ENCODE peak calls at places on chromosomes 11 and 22, in five cellular contexts. One of them, this sample, is unnamed.

GRCh38 chr22:19527321-19527721 is 3.1 kb upstream of the CLDN5 start:
- DNase-seq in tibial nerve: no peak
- DNase-seq in naive thymus-derived CD4-positive, alpha-beta T cell: no peak
- DNase-seq in body of pancreas: no peak
- DNase-seq in colonic mucosa: no peak
- DNase-seq in this sample: no peak

GRCh38 chr11:205221-206001 is 1.8 kb downstream of the BET1L start:
- DNase-seq in tibial nerve: no peak
- DNase-seq in naive thymus-derived CD4-positive, alpha-beta T cell: no peak
- DNase-seq in body of pancreas: no peak
- DNase-seq in colonic mucosa: peak; percentile 17
- DNase-seq in this sample: no peak

GRCh38 chr11:27874998-27875397 is 174.7 kb upstream of the BDNF start:
- DNase-seq in tibial nerve: no peak
- DNase-seq in naive thymus-derived CD4-positive, alpha-beta T cell: no peak
- DNase-seq in body of pancreas: no peak
- DNase-seq in colonic mucosa: no peak
- DNase-seq in this sample: no peak

GRCh38 chr11:61545341-61545740 is 35.5 kb downstream of the SYT7 start:
- DNase-seq in tibial nerve: no peak
- DNase-seq in naive thymus-derived CD4-positive, alpha-beta T cell: no peak
- DNase-seq in body of pancreas: no peak
- DNase-seq in colonic mucosa: no peak
- DNase-seq in this sample: no peak

GRCh38 chr11:78226684-78227680 is 38.3 kb downstream of the USP35 start:
- DNase-seq in tibial nerve: no peak
- DNase-seq in naive thymus-derived CD4-positive, alpha-beta T cell: no peak
- DNase-seq in body of pancreas: no peak
- DNase-seq in colonic mucosa: no peak
- DNase-seq in this sample: no peak

GRCh38 chr11:28518825-28519224 is 410.6 kb downstream of the METTL15 start:
- DNase-seq in tibial nerve: no peak
- DNase-seq in naive thymus-derived CD4-positive, alpha-beta T cell: no peak
- DNase-seq in body of pancreas: no peak
- DNase-seq in colonic mucosa: no peak
- DNase-seq in this sample: no peak

GRCh38 chr11:34523053-34523452 is 9.5 kb upstream of the ELF5 start:
- DNase-seq in tibial nerve: no peak
- DNase-seq in naive thymus-derived CD4-positive, alpha-beta T cell: no peak
- DNase-seq in body of pancreas: no peak
- DNase-seq in colonic mucosa: no peak
- DNase-seq in this sample: no peak

GRCh38 chr22:22753526-22754267 is 109.3 kb downstream of the GGTLC2 start:
- DNase-seq in tibial nerve: no peak
- DNase-seq in naive thymus-derived CD4-positive, alpha-beta T cell: peak; percentile 75
- DNase-seq in body of pancreas: peak; percentile 68
- DNase-seq in colonic mucosa: peak; percentile 82
- DNase-seq in this sample: no peak

GRCh38 chr22:37930270-37930951 is 23.0 kb downstream of the C22orf23 start:
- DNase-seq in tibial nerve: no peak
- DNase-seq in naive thymus-derived CD4-positive, alpha-beta T cell: no peak
- DNase-seq in body of pancreas: peak; percentile 58
- DNase-seq in colonic mucosa: no peak
- DNase-seq in this sample: no peak

GRCh38 chr22:43197271-43197941 is 10.5 kb upstream of the TTLL12 start:
- DNase-seq in tibial nerve: no peak
- DNase-seq in naive thymus-derived CD4-positive, alpha-beta T cell: no peak
- DNase-seq in body of pancreas: no peak
- DNase-seq in colonic mucosa: no peak
- DNase-seq in this sample: no peak

GRCh38 chr11:27397619-27398412 is 34.8 kb upstream of the CCDC34 start:
- DNase-seq in tibial nerve: no peak
- DNase-seq in naive thymus-derived CD4-positive, alpha-beta T cell: no peak
- DNase-seq in body of pancreas: no peak
- DNase-seq in colonic mucosa: no peak
- DNase-seq in this sample: no peak

GRCh38 chr11:78081583-78081982 is 1.9 kb upstream of the NDUFC2 start:
- DNase-seq in tibial nerve: no peak
- DNase-seq in naive thymus-derived CD4-positive, alpha-beta T cell: no peak
- DNase-seq in body of pancreas: no peak
- DNase-seq in colonic mucosa: no peak
- DNase-seq in this sample: no peak

GRCh38 chr22:24583221-24583971 is 9.5 kb downstream of the LRRC75B start:
- DNase-seq in tibial nerve: no peak
- DNase-seq in naive thymus-derived CD4-positive, alpha-beta T cell: no peak
- DNase-seq in body of pancreas: peak; percentile 64
- DNase-seq in colonic mucosa: no peak
- DNase-seq in this sample: no peak

GRCh38 chr11:66337103-66337899 is 1.1 kb upstream of the RIN1 start:
- DNase-seq in tibial nerve: no peak
- DNase-seq in naive thymus-derived CD4-positive, alpha-beta T cell: no peak
- DNase-seq in body of pancreas: no peak
- DNase-seq in colonic mucosa: no peak
- DNase-seq in this sample: no peak

GRCh38 chr22:21984793-21985192 is 2.2 kb upstream of the TOP3B start:
- DNase-seq in tibial nerve: no peak
- DNase-seq in naive thymus-derived CD4-positive, alpha-beta T cell: no peak
- DNase-seq in body of pancreas: no peak
- DNase-seq in colonic mucosa: no peak
- DNase-seq in this sample: no peak

GRCh38 chr11:115918579-115918978 is 414.4 kb upstream of the CADM1 start:
- DNase-seq in tibial nerve: no peak
- DNase-seq in naive thymus-derived CD4-positive, alpha-beta T cell: no peak
- DNase-seq in body of pancreas: no peak
- DNase-seq in colonic mucosa: no peak
- DNase-seq in this sample: no peak

GRCh38 chr22:30004101-30004500 is 76.2 kb upstream of the HORMAD2 start:
- DNase-seq in tibial nerve: no peak
- DNase-seq in naive thymus-derived CD4-positive, alpha-beta T cell: no peak
- DNase-seq in body of pancreas: no peak
- DNase-seq in colonic mucosa: no peak
- DNase-seq in this sample: no peak

GRCh38 chr22:27913162-27913741 is 5.8 kb downstream of the PITPNB start:
- DNase-seq in tibial nerve: no peak
- DNase-seq in naive thymus-derived CD4-positive, alpha-beta T cell: no peak
- DNase-seq in body of pancreas: no peak
- DNase-seq in colonic mucosa: no peak
- DNase-seq in this sample: no peak

GRCh38 chr22:39359659-39360195 is 9.9 kb downstream of the SYNGR1 start:
- DNase-seq in tibial nerve: no peak
- DNase-seq in naive thymus-derived CD4-positive, alpha-beta T cell: no peak
- DNase-seq in body of pancreas: no peak
- DNase-seq in colonic mucosa: no peak
- DNase-seq in this sample: no peak
- H3K4me1 ChIP-seq in tibial nerve: peaks cover 44% of the 10 kb centered on the region
- H3K4me1 ChIP-seq in naive thymus-derived CD4-positive, alpha-beta T cell: no peaks in the 10 kb centered on the region
- H3K4me1 ChIP-seq in body of pancreas: peaks cover 18% of the 10 kb centered on the region
- H3K4me1 ChIP-seq in colonic mucosa: no peaks in the 10 kb centered on the region
- H3K4me1 ChIP-seq in this sample: peaks cover 92% of the 10 kb centered on the region

GRCh38 chr11:85745626-85746025 is 59.6 kb upstream of the CCDC89 start:
- DNase-seq in tibial nerve: no peak
- DNase-seq in naive thymus-derived CD4-positive, alpha-beta T cell: peak; percentile 17
- DNase-seq in body of pancreas: no peak
- DNase-seq in colonic mucosa: peak; percentile 51
- DNase-seq in this sample: no peak
- H3K4me1 ChIP-seq in tibial nerve: no peaks in the 10 kb centered on the region
- H3K4me1 ChIP-seq in naive thymus-derived CD4-positive, alpha-beta T cell: peaks cover 38% of the 10 kb centered on the region
- H3K4me1 ChIP-seq in body of pancreas: peaks cover 19% of the 10 kb centered on the region
- H3K4me1 ChIP-seq in colonic mucosa: peaks cover 16% of the 10 kb centered on the region
- H3K4me1 ChIP-seq in this sample: no peaks in the 10 kb centered on the region

GRCh38 chr11:14411818-14412217 is 52.8 kb upstream of the RRAS2 start:
- DNase-seq in tibial nerve: no peak
- DNase-seq in naive thymus-derived CD4-positive, alpha-beta T cell: no peak
- DNase-seq in body of pancreas: no peak
- DNase-seq in colonic mucosa: peak; percentile 20
- DNase-seq in this sample: no peak
- H3K4me1 ChIP-seq in tibial nerve: peaks cover 28% of the 10 kb centered on the region
- H3K4me1 ChIP-seq in naive thymus-derived CD4-positive, alpha-beta T cell: peaks cover 12% of the 10 kb centered on the region
- H3K4me1 ChIP-seq in body of pancreas: peaks cover 7% of the 10 kb centered on the region
- H3K4me1 ChIP-seq in colonic mucosa: no peaks in the 10 kb centered on the region
- H3K4me1 ChIP-seq in this sample: peaks cover 33% of the 10 kb centered on the region

GRCh38 chr22:36021649-36022048 is 7.0 kb downstream of the RBFOX2 start:
- DNase-seq in tibial nerve: no peak
- DNase-seq in naive thymus-derived CD4-positive, alpha-beta T cell: no peak
- DNase-seq in body of pancreas: no peak
- DNase-seq in colonic mucosa: no peak
- DNase-seq in this sample: no peak
- H3K4me1 ChIP-seq in tibial nerve: peaks cover 66% of the 10 kb centered on the region
- H3K4me1 ChIP-seq in naive thymus-derived CD4-positive, alpha-beta T cell: no peaks in the 10 kb centered on the region
- H3K4me1 ChIP-seq in body of pancreas: peaks cover 42% of the 10 kb centered on the region
- H3K4me1 ChIP-seq in colonic mucosa: no peaks in the 10 kb centered on the region
- H3K4me1 ChIP-seq in this sample: no peaks in the 10 kb centered on the region

GRCh38 chr11:69398529-69399492 is 82.7 kb upstream of the LINC01488 start:
- DNase-seq in tibial nerve: no peak
- DNase-seq in naive thymus-derived CD4-positive, alpha-beta T cell: no peak
- DNase-seq in body of pancreas: peak; percentile 67
- DNase-seq in colonic mucosa: no peak
- DNase-seq in this sample: no peak
- H3K4me1 ChIP-seq in tibial nerve: peaks cover 19% of the 10 kb centered on the region
- H3K4me1 ChIP-seq in naive thymus-derived CD4-positive, alpha-beta T cell: no peaks in the 10 kb centered on the region
- H3K4me1 ChIP-seq in body of pancreas: no peaks in the 10 kb centered on the region
- H3K4me1 ChIP-seq in colonic mucosa: no peaks in the 10 kb centered on the region
- H3K4me1 ChIP-seq in this sample: no peaks in the 10 kb centered on the region

GRCh38 chr22:26893711-26894110 is 236.3 kb downstream of the MIAT start:
- DNase-seq in tibial nerve: no peak
- DNase-seq in naive thymus-derived CD4-positive, alpha-beta T cell: no peak
- DNase-seq in body of pancreas: no peak
- DNase-seq in colonic mucosa: no peak
- DNase-seq in this sample: no peak
- H3K4me1 ChIP-seq in tibial nerve: peaks cover 8% of the 10 kb centered on the region
- H3K4me1 ChIP-seq in naive thymus-derived CD4-positive, alpha-beta T cell: no peaks in the 10 kb centered on the region
- H3K4me1 ChIP-seq in body of pancreas: peaks cover 25% of the 10 kb centered on the region
- H3K4me1 ChIP-seq in colonic mucosa: no peaks in the 10 kb centered on the region
- H3K4me1 ChIP-seq in this sample: peaks cover 19% of the 10 kb centered on the region

This sample was measured in esophagus squamous epithelium.